ENCODE peak calls at places on chromosomes 3 and 15, in five cellular contexts. One of them, this sample, is unnamed.

GRCh38 chr3:9779721-9780450 is 10.1 kb upstream of the CAMK1 start:
- DNase-seq in suprapubic skin: no peak
- DNase-seq in HepG2: no peak
- DNase-seq in A673: no peak
- DNase-seq in upper lobe of right lung: no peak
- DNase-seq in this sample: peak; percentile 64

GRCh38 chr3:98457543-98457942 is 5.5 kb upstream of the OR5K1 start:
- DNase-seq in HepG2: no peak
- DNase-seq in suprapubic skin: no peak
- DNase-seq in A673: peak; percentile 2
- DNase-seq in upper lobe of right lung: no peak
- DNase-seq in this sample: no peak

GRCh38 chr15:77044228-77045042 is 26.5 kb downstream of the TSPAN3 start:
- DNase-seq in upper lobe of right lung: no peak
- DNase-seq in suprapubic skin: no peak
- DNase-seq in A673: no peak
- DNase-seq in HepG2: no peak
- DNase-seq in this sample: no peak

GRCh38 chr3:64290864-64291263 is 65.6 kb upstream of the PRICKLE2 start:
- DNase-seq in upper lobe of right lung: no peak
- DNase-seq in HepG2: no peak
- DNase-seq in suprapubic skin: peak; percentile 64
- DNase-seq in A673: no peak
- DNase-seq in this sample: no peak

GRCh38 chr3:14289590-14290453 is 111.2 kb downstream of the LSM3 start:
- DNase-seq in suprapubic skin: no peak
- DNase-seq in upper lobe of right lung: no peak
- DNase-seq in A673: no peak
- DNase-seq in HepG2: peak; percentile 59
- DNase-seq in this sample: no peak

GRCh38 chr3:98513136-98513535 is 9.6 kb downstream of the CLDND1 start:
- DNase-seq in upper lobe of right lung: no peak
- DNase-seq in A673: no peak
- DNase-seq in HepG2: no peak
- DNase-seq in suprapubic skin: no peak
- DNase-seq in this sample: no peak

GRCh38 chr3:8607285-8608040 is 37.1 kb downstream of the SSUH2 start:
- DNase-seq in upper lobe of right lung: no peak
- DNase-seq in suprapubic skin: no peak
- DNase-seq in HepG2: peak; percentile 55
- DNase-seq in A673: peak; percentile 37
- DNase-seq in this sample: peak; percentile 79

GRCh38 chr3:37986479-37987314 is 3.9 kb upstream of the VILL start:
- DNase-seq in A673: no peak
- DNase-seq in HepG2: peak; percentile 81
- DNase-seq in upper lobe of right lung: peak; percentile 89
- DNase-seq in suprapubic skin: peak; percentile 59
- DNase-seq in this sample: peak; percentile 62

GRCh38 chr3:43477600-43477999 is 144.2 kb downstream of the ANO10 start:
- DNase-seq in suprapubic skin: no peak
- DNase-seq in A673: no peak
- DNase-seq in upper lobe of right lung: no peak
- DNase-seq in HepG2: no peak
- DNase-seq in this sample: no peak

GRCh38 chr15:64072812-64073211 is 20.8 kb downstream of the CIAO2A start:
- DNase-seq in suprapubic skin: no peak
- DNase-seq in HepG2: peak; percentile 91
- DNase-seq in A673: no peak
- DNase-seq in upper lobe of right lung: no peak
- DNase-seq in this sample: no peak

GRCh38 chr3:53113293-53114010 is 16.8 kb downstream of the RFT1 start:
- DNase-seq in suprapubic skin: no peak
- DNase-seq in HepG2: no peak
- DNase-seq in upper lobe of right lung: peak; percentile 23
- DNase-seq in A673: no peak
- DNase-seq in this sample: no peak

GRCh38 chr15:73952171-73952912 is 26.1 kb downstream of the LOXL1 start:
- DNase-seq in suprapubic skin: peak; percentile 57
- DNase-seq in A673: no peak
- DNase-seq in upper lobe of right lung: peak; percentile 62
- DNase-seq in HepG2: no peak
- DNase-seq in this sample: peak; percentile 77

GRCh38 chr3:159559771-159560170 is 428.9 kb upstream of the IL12A start:
- DNase-seq in A673: no peak
- DNase-seq in HepG2: no peak
- DNase-seq in suprapubic skin: no peak
- DNase-seq in upper lobe of right lung: no peak
- DNase-seq in this sample: no peak

GRCh38 chr3:142000341-142000870 is 124.0 kb downstream of the ATP1B3 start:
- DNase-seq in upper lobe of right lung: no peak
- DNase-seq in suprapubic skin: no peak
- DNase-seq in HepG2: no peak
- DNase-seq in A673: no peak
- DNase-seq in this sample: no peak

GRCh38 chr15:69557340-69558137 is 104.9 kb downstream of the RPLP1 start:
- DNase-seq in upper lobe of right lung: no peak
- DNase-seq in A673: peak; percentile 86
- DNase-seq in suprapubic skin: no peak
- DNase-seq in HepG2: peak; percentile 82
- DNase-seq in this sample: no peak

GRCh38 chr3:71201939-71202338 is 381.6 kb downstream of the FOXP1 start:
- DNase-seq in HepG2: no peak
- DNase-seq in suprapubic skin: no peak
- DNase-seq in A673: peak; percentile 83
- DNase-seq in upper lobe of right lung: no peak
- DNase-seq in this sample: no peak

GRCh38 chr15:81575436-81576123 is 201.6 kb upstream of the TMC3 start:
- DNase-seq in upper lobe of right lung: no peak
- DNase-seq in suprapubic skin: no peak
- DNase-seq in A673: no peak
- DNase-seq in HepG2: no peak
- DNase-seq in this sample: no peak

GRCh38 chr3:48715179-48715800 is 1.7 kb downstream of the IP6K2 start:
- DNase-seq in suprapubic skin: no peak
- DNase-seq in A673: no peak
- DNase-seq in upper lobe of right lung: no peak
- DNase-seq in HepG2: no peak
- DNase-seq in this sample: no peak

GRCh38 chr15:66787472-66787871 is 85.4 kb downstream of the SMAD6 start:
- DNase-seq in HepG2: no peak
- DNase-seq in A673: no peak
- DNase-seq in upper lobe of right lung: no peak
- DNase-seq in suprapubic skin: peak; percentile 26
- DNase-seq in this sample: no peak

GRCh38 chr15:56759450-56759845 is 26.1 kb upstream of the ZNF280D start:
- DNase-seq in suprapubic skin: no peak
- DNase-seq in upper lobe of right lung: no peak
- DNase-seq in HepG2: no peak
- DNase-seq in A673: peak; percentile 20
- DNase-seq in this sample: peak; percentile 67

GRCh38 chr3:8843347-8843746 is 73.9 kb upstream of the OXTR start:
- DNase-seq in HepG2: no peak
- DNase-seq in upper lobe of right lung: no peak
- DNase-seq in suprapubic skin: no peak
- DNase-seq in A673: no peak
- DNase-seq in this sample: no peak

GRCh38 chr3:11145888-11146287 is 8.4 kb upstream of the HRH1 start:
- DNase-seq in upper lobe of right lung: no peak
- DNase-seq in A673: no peak
- DNase-seq in HepG2: no peak
- DNase-seq in suprapubic skin: no peak
- DNase-seq in this sample: no peak

GRCh38 chr3:78140866-78141658 is 1101.2 kb downstream of the ROBO2 start:
- DNase-seq in A673: no peak
- DNase-seq in HepG2: no peak
- DNase-seq in upper lobe of right lung: no peak
- DNase-seq in suprapubic skin: no peak
- DNase-seq in this sample: no peak

GRCh38 chr15:63972801-63973200 is 73.5 kb downstream of the DAPK2 start:
- DNase-seq in upper lobe of right lung: no peak
- DNase-seq in A673: no peak
- DNase-seq in suprapubic skin: no peak
- DNase-seq in HepG2: no peak
- DNase-seq in this sample: no peak

GRCh38 chr3:195119461-195120198 is 151.3 kb downstream of the XXYLT1 start:
- DNase-seq in upper lobe of right lung: no peak
- DNase-seq in A673: no peak
- DNase-seq in HepG2: peak; percentile 74
- DNase-seq in suprapubic skin: no peak
- DNase-seq in this sample: no peak

GRCh38 chr15:65867244-65867643 is 2.0 kb upstream of the RAB11A start:
- DNase-seq in upper lobe of right lung: no peak
- DNase-seq in suprapubic skin: no peak
- DNase-seq in A673: no peak
- DNase-seq in HepG2: no peak
- DNase-seq in this sample: no peak

GRCh38 chr15:76963596-76963995 is 31.3 kb upstream of the PSTPIP1 start:
- DNase-seq in upper lobe of right lung: no peak
- DNase-seq in A673: no peak
- DNase-seq in suprapubic skin: no peak
- DNase-seq in HepG2: peak; percentile 12
- DNase-seq in this sample: no peak

GRCh38 chr15:43511012-43511885 is 6.2 kb upstream of the MAP1A start:
- DNase-seq in A673: peak; percentile 50
- DNase-seq in upper lobe of right lung: no peak
- DNase-seq in HepG2: peak; percentile 20
- DNase-seq in suprapubic skin: no peak
- DNase-seq in this sample: no peak

GRCh38 chr3:29789686-29790085 is 508.8 kb downstream of the RBMS3 start:
- DNase-seq in suprapubic skin: no peak
- DNase-seq in A673: peak; percentile 16
- DNase-seq in HepG2: no peak
- DNase-seq in upper lobe of right lung: no peak
- DNase-seq in this sample: no peak

GRCh38 chr3:136685882-136686281 is 66.3 kb downstream of the STAG1 start:
- DNase-seq in upper lobe of right lung: no peak
- DNase-seq in A673: no peak
- DNase-seq in HepG2: no peak
- DNase-seq in suprapubic skin: no peak
- DNase-seq in this sample: no peak

GRCh38 chr15:35307026-35307425 is 221.9 kb upstream of the NANOGP8 start:
- DNase-seq in HepG2: no peak
- DNase-seq in upper lobe of right lung: no peak
- DNase-seq in suprapubic skin: no peak
- DNase-seq in A673: no peak
- DNase-seq in this sample: no peak
- H3K4me1 ChIP-seq in HepG2: peaks cover 8% of the 10 kb centered on the region
- H3K4me1 ChIP-seq in upper lobe of right lung: peaks cover 26% of the 10 kb centered on the region
- H3K4me1 ChIP-seq in suprapubic skin: peaks cover 17% of the 10 kb centered on the region
- H3K4me1 ChIP-seq in A673: peaks cover 30% of the 10 kb centered on the region
- H3K4me1 ChIP-seq in this sample: peaks cover 4% of the 10 kb centered on the region

GRCh38 chr3:188370081-188370830 is 216.3 kb downstream of the LPP start:
- DNase-seq in upper lobe of right lung: no peak
- DNase-seq in HepG2: no peak
- DNase-seq in A673: no peak
- DNase-seq in suprapubic skin: no peak
- DNase-seq in this sample: no peak

GRCh38 chr3:188367741-188368140 is 213.8 kb downstream of the LPP start:
- DNase-seq in A673: no peak
- DNase-seq in upper lobe of right lung: no peak
- DNase-seq in HepG2: no peak
- DNase-seq in suprapubic skin: no peak
- DNase-seq in this sample: no peak

GRCh38 chr3:188365184-188365583 is 211.2 kb downstream of the LPP start:
- DNase-seq in suprapubic skin: no peak
- DNase-seq in A673: no peak
- DNase-seq in upper lobe of right lung: no peak
- DNase-seq in HepG2: no peak
- DNase-seq in this sample: no peak

GRCh38 chr3:188365978-188366698 is 212.2 kb downstream of the LPP start:
- DNase-seq in suprapubic skin: no peak
- DNase-seq in A673: no peak
- DNase-seq in upper lobe of right lung: no peak
- DNase-seq in HepG2: no peak
- DNase-seq in this sample: no peak

GRCh38 chr3:188369526-188369925 is 215.6 kb downstream of the LPP start:
- DNase-seq in A673: no peak
- DNase-seq in suprapubic skin: no peak
- DNase-seq in upper lobe of right lung: no peak
- DNase-seq in HepG2: no peak
- DNase-seq in this sample: no peak
- H3K4me1 ChIP-seq in A673: peaks cover 4% of the 10 kb centered on the region
- H3K4me1 ChIP-seq in suprapubic skin: peaks cover 6% of the 10 kb centered on the region
- H3K4me1 ChIP-seq in upper lobe of right lung: no peaks in the 10 kb centered on the region
- H3K4me1 ChIP-seq in HepG2: peaks cover 10% of the 10 kb centered on the region
- H3K4me1 ChIP-seq in this sample: peaks cover 6% of the 10 kb centered on the region

GRCh38 chr3:125072749-125073404 is 17.1 kb upstream of the HEG1 start:
- DNase-seq in HepG2: no peak
- DNase-seq in upper lobe of right lung: no peak
- DNase-seq in A673: no peak
- DNase-seq in suprapubic skin: no peak
- DNase-seq in this sample: no peak
- H3K4me1 ChIP-seq in HepG2: peaks cover 5% of the 10 kb centered on the region
- H3K4me1 ChIP-seq in upper lobe of right lung: no peaks in the 10 kb centered on the region
- H3K4me1 ChIP-seq in A673: no peaks in the 10 kb centered on the region
- H3K4me1 ChIP-seq in suprapubic skin: no peaks in the 10 kb centered on the region
- H3K4me1 ChIP-seq in this sample: no peaks in the 10 kb centered on the region

GRCh38 chr3:42050126-42050525 is 41.0 kb upstream of the TRAK1 start:
- DNase-seq in suprapubic skin: no peak
- DNase-seq in HepG2: no peak
- DNase-seq in upper lobe of right lung: no peak
- DNase-seq in A673: no peak
- DNase-seq in this sample: no peak
- H3K4me1 ChIP-seq in suprapubic skin: peaks cover 45% of the 10 kb centered on the region
- H3K4me1 ChIP-seq in HepG2: peaks cover 89% of the 10 kb centered on the region
- H3K4me1 ChIP-seq in upper lobe of right lung: peaks cover 18% of the 10 kb centered on the region
- H3K4me1 ChIP-seq in A673: peaks cover 4% of the 10 kb centered on the region
- H3K4me1 ChIP-seq in this sample: peaks cover 8% of the 10 kb centered on the region

DNA sequence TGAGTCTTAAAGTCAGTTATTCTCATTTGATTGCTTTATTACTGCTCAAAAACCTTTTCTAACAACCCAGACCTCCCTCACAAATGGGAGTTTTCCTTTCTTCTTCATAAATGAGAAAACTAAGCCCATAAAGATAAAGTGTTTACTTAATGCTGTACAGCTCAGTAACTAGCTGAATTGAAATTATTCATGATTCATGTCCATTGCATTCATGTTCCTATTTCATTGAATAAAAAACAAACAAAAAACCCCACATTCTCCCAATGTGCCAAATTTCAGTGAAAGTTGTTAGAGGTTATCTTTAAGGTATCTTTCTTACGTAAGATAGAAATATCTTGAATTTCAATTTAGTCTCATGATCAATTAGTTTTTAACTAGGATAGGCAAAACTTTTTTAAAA is 2.8 kb downstream of the PLSCR2 start:
- DNase-seq in HepG2: no peak
- DNase-seq in suprapubic skin: no peak
- DNase-seq in A673: no peak
- DNase-seq in upper lobe of right lung: no peak
- DNase-seq in this sample: no peak
- H3K4me1 ChIP-seq in HepG2: no peaks in the 10 kb centered on the region
- H3K4me1 ChIP-seq in suprapubic skin: peaks cover 14% of the 10 kb centered on the region
- H3K4me1 ChIP-seq in A673: no peaks in the 10 kb centered on the region
- H3K4me1 ChIP-seq in upper lobe of right lung: no peaks in the 10 kb centered on the region
- H3K4me1 ChIP-seq in this sample: peaks cover 3% of the 10 kb centered on the region